ENCODE peak calls at places on chromosomes 12 and 14, in seven cellular contexts. S, Z, U, A, J, Q and F are unnamed samples.

GRCh38 chr14:56874375-56874774 is 64.1 kb upstream of the OTX2 start:
- DNase-seq in S (peak), Z (peak), U (no peak), A (peak), J (no peak), Q (peak), F (no peak)

GRCh38 chr12:48021485-48022179 is 17.4 kb upstream of the COL2A1 start:
- DNase-seq in S (peak), Z (no peak), U (peak), A (no peak), J (no peak), Q (no peak), F (no peak)

GRCh38 chr12:2250797-2251196 is 198.0 kb downstream of the CACNA1C start:
- DNase-seq in S (no peak), Z (peak), U (no peak), A (no peak), J (no peak), Q (no peak), F (no peak)

GRCh38 chr12:11797317-11797913 is 147.9 kb downstream of the ETV6 start:
- DNase-seq in S (no peak), Z (peak), U (no peak), A (no peak), J (peak), Q (no peak), F (peak)

GRCh38 chr12:78928200-78929074 is 63.9 kb downstream of the SYT1 start:
- DNase-seq in S (no peak), Z (peak), U (peak), A (peak), J (peak), Q (peak), F (no peak)

GRCh38 chr12:75954076-75954475 is 77.5 kb downstream of the PHLDA1 start:
- DNase-seq in S (peak), Z (peak), U (peak), A (peak), J (peak), Q (peak), F (no peak)

GRCh38 chr12:107385518-107385917 is 292.2 kb upstream of the CRY1 start:
- DNase-seq in S (peak), Z (peak), U (no peak), A (no peak), J (peak), Q (no peak), F (no peak)

GRCh38 chr12:75414671-75415070 is 23.8 kb downstream of the GLIPR1L2 start:
- DNase-seq in S (no peak), Z (no peak), U (no peak), A (no peak), J (peak), Q (no peak), F (no peak)

GRCh38 chr14:70188608-70189540 is at the start of gene SLC8A3:
- DNase-seq in S (peak), Z (peak), U (no peak), A (peak), J (peak), Q (no peak), F (no peak)

GRCh38 chr14:100386846-100387245 is 63.7 kb downstream of the SLC25A47 start:
- DNase-seq in S (no peak), Z (no peak), U (no peak), A (no peak), J (no peak), Q (no peak), F (no peak)

GRCh38 chr14:100386121-100386520 is 63.0 kb downstream of the SLC25A47 start:
- DNase-seq in S (no peak), Z (peak), U (no peak), A (peak), J (peak), Q (no peak), F (no peak)

GRCh38 chr14:100383727-100384158 is 60.6 kb downstream of the SLC25A47 start:
- DNase-seq in S (peak), Z (peak), U (no peak), A (peak), J (no peak), Q (no peak), F (peak)

GRCh38 chr14:100384277-100384676 is 61.1 kb downstream of the SLC25A47 start:
- DNase-seq in S (no peak), Z (no peak), U (no peak), A (no peak), J (no peak), Q (no peak), F (no peak)

DNA sequence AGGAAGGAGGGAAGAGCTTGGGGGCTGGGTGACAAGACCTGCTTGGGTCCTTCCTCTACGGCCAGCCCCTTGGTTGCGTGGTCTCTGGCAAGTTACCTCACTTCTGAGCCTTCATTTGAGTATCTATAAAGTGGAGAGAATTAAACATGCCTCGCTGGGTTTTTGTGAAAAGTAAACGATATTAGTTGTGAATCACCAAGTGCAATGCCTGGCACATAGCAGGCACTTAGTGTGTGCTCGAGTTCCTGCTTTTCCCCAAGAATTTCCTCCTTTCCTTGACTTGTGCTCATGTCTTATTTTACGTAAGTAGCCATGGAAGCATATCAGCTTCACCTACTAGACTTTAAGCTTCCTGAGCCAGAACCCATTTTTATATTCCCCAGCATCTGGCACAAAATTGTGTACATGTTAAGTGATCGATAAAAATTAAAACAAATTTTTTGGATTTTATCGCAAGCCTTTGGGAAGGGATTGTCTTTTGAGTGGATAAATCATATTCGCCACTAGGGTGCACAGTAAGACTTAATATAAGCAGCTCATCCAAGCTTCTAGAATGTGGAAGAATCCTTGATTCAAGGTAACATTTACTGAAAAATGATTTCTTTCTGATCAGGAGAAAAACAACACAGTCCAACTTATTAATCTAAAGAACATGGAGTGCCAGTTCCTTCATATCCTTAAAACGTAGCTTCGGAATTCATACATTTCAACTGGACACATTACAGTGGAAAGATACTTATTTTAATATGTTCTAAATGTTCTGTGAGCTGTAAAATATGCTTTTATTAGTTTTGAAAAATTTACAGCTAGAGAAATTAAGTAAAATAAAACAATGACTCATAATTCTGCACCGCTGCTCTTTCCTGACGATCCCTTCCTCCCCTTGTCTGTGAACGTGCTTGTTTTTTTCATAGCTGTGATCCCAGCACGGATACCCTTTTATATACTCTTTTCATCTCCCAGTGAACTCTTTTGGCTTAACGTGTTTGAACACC is 62.0 kb downstream of the SLC25A47 start:
- DNase-seq in S (peak), Z (peak), U (no peak), A (peak), J (peak), Q (peak), F (no peak)
- H3K27ac ChIP-seq in S (no peak), Z (no peak), U (no peak), A (peak), J (peak), Q (no peak), F (peak)

DNA sequence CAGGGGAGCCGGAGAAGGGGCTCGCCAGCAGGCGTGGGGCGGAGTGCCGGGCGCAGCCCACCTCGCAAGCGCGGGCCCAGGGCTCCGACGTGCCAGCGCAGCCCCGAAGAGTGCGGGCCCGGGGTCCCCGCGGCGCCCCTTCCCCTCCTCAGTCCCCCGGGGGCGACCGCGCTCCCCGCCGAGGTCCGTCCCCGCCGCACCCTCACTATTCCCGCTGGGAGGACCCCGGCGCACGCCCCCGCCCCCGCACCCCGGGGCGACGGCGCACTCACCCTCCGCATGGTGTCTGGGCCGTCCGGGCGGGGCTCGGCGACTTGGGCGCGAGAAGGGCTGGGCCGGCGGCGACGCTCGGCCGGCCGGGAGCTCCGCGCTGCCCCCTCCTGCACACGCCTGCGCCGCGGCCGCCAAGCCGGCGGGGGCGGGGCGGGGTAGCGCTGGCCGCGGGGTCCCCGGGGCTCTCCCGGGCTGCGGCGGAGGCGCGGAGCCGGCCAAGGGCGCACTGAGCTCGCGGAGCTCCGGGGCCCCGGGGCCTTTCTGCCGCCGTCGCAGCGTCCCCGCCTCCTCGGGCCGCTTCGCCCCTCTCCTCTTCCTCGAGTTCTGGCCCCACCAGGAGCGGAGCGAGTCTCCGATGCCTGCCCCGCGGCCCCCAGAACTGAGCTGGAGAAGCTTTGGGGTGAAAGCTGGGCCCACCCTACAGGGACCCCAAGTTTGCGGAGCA is 130.0 kb downstream of the NDUFA12 start:
- DNase-seq in S (peak), Z (peak), U (no peak), A (no peak), J (no peak), Q (no peak), F (no peak)
- TF ChIP-seq EZH2 in S (no peak), Z (no peak), U (no peak), A (no peak), J (peak), Q (no peak), F (no peak)

GRCh38 chr14:91264151-91265150 is 19.9 kb upstream of the GPR68 start:
- DNase-seq in S (peak), Z (peak), U (no peak), A (no peak), J (no peak), Q (no peak), F (no peak)

GRCh38 chr14:91265404-91265803 is 20.9 kb upstream of the GPR68 start:
- DNase-seq in S (no peak), Z (no peak), U (no peak), A (no peak), J (no peak), Q (no peak), F (no peak)

GRCh38 chr14:91261115-91261514 is 16.6 kb upstream of the GPR68 start:
- DNase-seq in S (no peak), Z (no peak), U (no peak), A (no peak), J (no peak), Q (no peak), F (peak)

GRCh38 chr14:91261986-91262549 is 17.6 kb upstream of the GPR68 start:
- DNase-seq in S (no peak), Z (no peak), U (no peak), A (no peak), J (no peak), Q (no peak), F (no peak)

GRCh38 chr14:91263329-91263728 is 18.8 kb upstream of the GPR68 start:
- DNase-seq in S (no peak), Z (no peak), U (no peak), A (no peak), J (no peak), Q (no peak), F (no peak)
- H3K27ac ChIP-seq in S (no peak), Z (no peak), U (no peak), A (no peak), J (no peak), Q (no peak), F (no peak)

GRCh38 chr12:131283191-131283861 is 329.6 kb downstream of the ADGRD1 start:
- DNase-seq in S (no peak), Z (no peak), U (no peak), A (no peak), J (no peak), Q (no peak), F (no peak)
- TF ChIP-seq EZH2 in S (no peak), Z (no peak), U (no peak), A (no peak), J (no peak), Q (no peak), F (no peak)

GRCh38 chr12:92226036-92226661 is 80.5 kb upstream of the BTG1 start:
- DNase-seq in S (no peak), Z (peak), U (no peak), A (no peak), J (peak), Q (no peak), F (no peak)
- H3K27ac ChIP-seq in S (no peak), Z (no peak), U (no peak), A (no peak), J (no peak), Q (no peak), F (no peak)

GRCh38 chr12:55933158-55933798 is 2.3 kb downstream of the DGKA start:
- DNase-seq in S (no peak), Z (peak), U (peak), A (no peak), J (no peak), Q (peak), F (no peak)

GRCh38 chr12:55931317-55931779 is 386 bp downstream of the DGKA start:
- DNase-seq in S (no peak), Z (peak), U (no peak), A (no peak), J (no peak), Q (no peak), F (no peak)

GRCh38 chr12:55930771-55931316 is at the start of gene DGKA:
- DNase-seq in S (peak), Z (peak), U (peak), A (peak), J (peak), Q (peak), F (peak)

GRCh38 chr12:55932546-55932919 is 1.6 kb downstream of the DGKA start:
- DNase-seq in S (no peak), Z (peak), U (no peak), A (no peak), J (peak), Q (no peak), F (peak)

DNA sequence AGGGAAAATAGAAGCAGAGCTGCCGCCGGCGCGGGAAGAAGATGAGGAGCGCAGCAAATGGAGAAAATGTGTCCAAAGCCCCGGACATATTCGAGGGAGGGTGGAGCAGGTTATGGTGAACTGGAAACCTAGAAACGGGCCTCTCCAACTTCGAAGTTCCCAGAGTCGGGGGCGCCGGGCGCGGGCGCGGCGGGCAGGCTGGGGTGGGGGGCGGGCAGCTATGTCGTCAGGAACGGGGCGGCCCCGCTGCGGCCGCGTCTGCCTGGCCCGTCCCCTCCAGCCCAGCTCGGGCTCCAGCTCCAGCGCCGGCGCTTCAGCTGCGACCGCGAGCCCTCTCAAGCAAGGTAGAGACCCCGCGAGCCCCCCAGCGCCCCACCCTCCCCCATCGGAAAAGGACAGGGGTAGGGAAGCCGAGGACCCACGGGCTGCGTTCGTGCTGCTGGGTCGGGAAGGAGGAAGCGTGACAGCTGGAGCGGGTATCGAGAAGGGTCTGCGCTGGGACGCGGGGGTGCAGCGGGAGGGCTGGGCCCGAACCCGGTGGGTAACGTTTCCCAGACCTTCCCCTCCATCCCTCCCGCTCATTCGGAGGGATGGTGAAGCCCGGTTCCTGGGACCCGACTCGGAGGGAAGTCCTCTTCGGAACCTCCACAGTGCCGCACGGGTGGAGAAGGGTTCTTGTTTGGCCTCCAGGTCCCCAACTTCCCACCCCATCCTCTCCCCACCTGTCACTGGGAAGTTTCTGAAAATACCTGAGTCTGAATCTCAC is 1.0 kb downstream of the DGKA start:
- DNase-seq in S (peak), Z (peak), U (no peak), A (peak), J (peak), Q (no peak), F (peak)
- TF ChIP-seq EZH2 in S (no peak), Z (no peak), U (no peak), A (no peak), J (no peak), Q (no peak), F (no peak)

DNA sequence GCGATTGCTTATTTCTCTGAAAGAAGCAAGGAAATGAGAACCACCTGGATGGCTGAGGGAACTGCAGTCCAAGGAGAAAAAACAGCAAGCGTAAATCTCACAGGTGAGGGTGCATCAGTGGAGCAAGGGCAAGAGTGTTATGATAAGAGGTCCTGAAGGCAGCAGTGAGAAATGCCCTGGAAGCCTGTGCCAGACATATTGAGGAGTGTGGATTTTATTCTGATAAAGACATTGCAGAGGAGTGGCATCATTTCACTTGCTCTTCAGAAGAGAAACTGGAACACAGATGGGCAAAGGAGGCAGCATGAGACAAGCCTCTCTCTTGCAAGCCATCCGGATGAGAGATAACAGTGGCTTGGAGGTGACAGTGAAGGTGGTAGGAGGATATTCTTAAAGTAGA is 78.5 kb downstream of the PDE3A start:
- DNase-seq in S (no peak), Z (no peak), U (no peak), A (no peak), J (no peak), Q (no peak), F (no peak)
- H3K27ac ChIP-seq in S (no peak), Z (no peak), U (no peak), A (no peak), J (no peak), Q (no peak), F (no peak)

GRCh38 chr12:4719821-4720636 is at the start of gene GALNT8:
- DNase-seq in S (peak), Z (no peak), U (no peak), A (peak), J (no peak), Q (no peak), F (no peak)
- TF ChIP-seq EZH2 in S (no peak), Z (no peak), U (no peak), A (no peak), J (no peak), Q (no peak), F (no peak)

DNA sequence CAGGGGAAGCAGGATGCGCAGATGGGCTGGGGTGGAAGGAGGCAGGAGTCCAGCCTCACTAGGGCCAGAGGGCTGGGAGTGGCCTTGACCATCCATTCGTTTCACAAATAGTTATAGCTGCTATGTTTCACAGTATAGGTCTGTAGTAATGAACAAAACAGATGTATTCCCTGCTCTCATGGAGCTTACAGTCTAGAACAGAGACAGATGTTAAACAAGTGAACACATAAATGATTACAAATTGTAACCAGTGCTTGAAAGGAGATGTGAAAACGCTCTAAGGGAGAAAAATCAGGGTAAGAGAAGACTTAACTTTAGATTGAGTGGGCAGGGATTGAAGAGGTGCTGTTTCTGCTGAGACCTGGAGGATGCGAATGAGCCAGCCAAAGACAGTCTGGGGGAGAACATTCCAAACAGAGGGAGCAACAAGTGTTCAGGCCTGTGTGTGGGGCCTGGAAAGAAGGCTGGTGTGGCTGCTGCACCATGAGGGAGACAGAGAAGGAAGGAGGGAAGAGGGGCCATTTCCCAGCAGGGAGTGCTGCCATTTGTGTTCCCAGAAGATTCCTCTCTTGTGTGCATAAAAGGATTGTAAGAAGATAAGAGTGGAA is 14.6 kb downstream of the CFAP251 start:
- DNase-seq in S (no peak), Z (no peak), U (no peak), A (no peak), J (no peak), Q (no peak), F (no peak)
- H3K27ac ChIP-seq in S (peak), Z (no peak), U (no peak), A (no peak), J (no peak), Q (no peak), F (no peak)